ENCODE peak calls at places on chromosomes 3 and 15, in nine cellular contexts. B is IMR-90, P is fibroblast of pulmonary artery, F is aorta, S is A549, W is cardiac fibroblast, Q is sigmoid colon, R is spleen, K is upper lobe of right lung. Y is an unnamed sample.

GRCh38 chr15:40688932-40689799 is 5.8 kb upstream of the RAD51 start:
- DNase-seq in W (no peak), S (no peak), F (no peak), K (no peak), P (no peak), R (no peak), Q (no peak), B (no peak), Y (no peak)

GRCh38 chr15:53665930-53666329 is 93.5 kb downstream of the WDR72 start:
- DNase-seq in R (no peak), F (no peak), B (no peak), W (no peak), S (no peak), K (no peak), Q (no peak), P (no peak), Y (no peak)

GRCh38 chr3:197001972-197002700 is 27.5 kb downstream of the MELTF start:
- DNase-seq in W (peak), P (peak), R (peak), Q (no peak), K (peak), S (no peak), B (no peak), F (peak), Y (peak)

GRCh38 chr3:126934149-126934548 is 48.8 kb upstream of the PLXNA1 start:
- DNase-seq in K (no peak), Q (peak), F (peak), B (peak), P (peak), W (no peak), R (peak), S (no peak), Y (no peak)

GRCh38 chr15:94235681-94236080 is 4.3 kb downstream of the MCTP2 start:
- DNase-seq in P (no peak), K (no peak), R (no peak), Q (no peak), W (no peak), F (no peak), S (no peak), B (no peak), Y (no peak)

GRCh38 chr15:81856627-81857026 is 189.2 kb downstream of the MEX3B start:
- DNase-seq in Q (no peak), S (no peak), B (no peak), W (no peak), F (no peak), R (no peak), P (no peak), K (no peak), Y (no peak)

GRCh38 chr15:55221090-55222011 is 24.6 kb upstream of the RSL24D1 start:
- DNase-seq in F (no peak), W (peak), S (peak), B (peak), K (no peak), Q (no peak), P (peak), R (no peak), Y (peak)

GRCh38 chr3:98329392-98330124 is 24.1 kb upstream of the OR5K4 start:
- DNase-seq in R (no peak), B (peak), K (no peak), W (peak), P (peak), Q (no peak), S (peak), F (no peak), Y (peak)

GRCh38 chr15:72521682-72522081 is 47.6 kb downstream of the ARIH1 start:
- DNase-seq in K (no peak), S (no peak), Q (no peak), F (no peak), P (peak), B (peak), W (peak), R (no peak), Y (peak)

GRCh38 chr3:127263037-127263436 is 24.8 kb downstream of the PRR20G start:
- DNase-seq in P (no peak), W (no peak), B (no peak), K (no peak), R (no peak), S (no peak), Q (no peak), F (no peak), Y (no peak)

DNA sequence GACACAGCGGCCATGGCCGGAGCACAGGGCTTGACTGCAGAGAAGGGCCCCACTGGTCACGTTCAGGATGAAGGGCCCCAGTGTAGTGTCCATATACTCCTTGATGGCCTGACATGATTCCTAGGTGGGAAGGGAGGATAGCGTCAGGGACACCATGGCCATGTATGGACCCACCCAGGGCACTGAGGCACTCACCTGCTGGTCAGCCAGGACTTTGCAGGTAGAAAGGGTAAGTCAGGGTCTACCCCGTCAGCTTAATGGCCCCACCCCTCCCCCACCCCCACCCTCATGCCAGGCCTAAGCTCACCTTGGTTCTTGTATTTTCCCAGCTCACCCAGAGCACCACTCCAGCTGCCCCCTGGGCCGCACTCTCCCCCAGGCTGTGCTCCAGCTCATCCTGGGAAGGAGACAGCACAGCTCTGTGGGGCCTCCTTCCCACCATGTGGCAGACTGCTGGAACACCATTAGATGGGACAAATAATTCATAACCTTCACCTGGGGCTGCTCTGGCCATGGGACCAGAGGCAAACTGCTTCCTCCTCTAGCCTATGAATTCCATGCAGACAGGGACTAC is 1.6 kb upstream of the HYAL3 start:
- DNase-seq in B (no peak), W (no peak), F (no peak), S (no peak), K (no peak), P (no peak), Q (no peak), R (peak), Y (no peak)
- H3K4me3 ChIP-seq in B (no peak), W (no peak), F (no peak), S (no peak), K (peak), P (no peak), Q (no peak), R (no peak), Y (no peak)

GRCh38 chr3:137770066-137770805 is 6.1 kb downstream of the SOX14 start:
- DNase-seq in B (no peak), P (no peak), K (no peak), F (no peak), R (no peak), Q (no peak), W (no peak), S (no peak), Y (no peak)
- H3K4me3 ChIP-seq in B (no peak), P (no peak), K (no peak), F (no peak), R (no peak), Q (peak), W (no peak), S (no peak), Y (no peak)

GRCh38 chr3:34780294-34780693 is 859.0 kb upstream of the ARPP21 start:
- DNase-seq in Q (no peak), B (no peak), K (no peak), S (no peak), F (no peak), P (no peak), W (no peak), R (no peak), Y (no peak)
- H3K4me3 ChIP-seq in Q (no peak), B (no peak), K (no peak), S (no peak), F (no peak), P (no peak), W (no peak), R (no peak), Y (no peak)

DNA sequence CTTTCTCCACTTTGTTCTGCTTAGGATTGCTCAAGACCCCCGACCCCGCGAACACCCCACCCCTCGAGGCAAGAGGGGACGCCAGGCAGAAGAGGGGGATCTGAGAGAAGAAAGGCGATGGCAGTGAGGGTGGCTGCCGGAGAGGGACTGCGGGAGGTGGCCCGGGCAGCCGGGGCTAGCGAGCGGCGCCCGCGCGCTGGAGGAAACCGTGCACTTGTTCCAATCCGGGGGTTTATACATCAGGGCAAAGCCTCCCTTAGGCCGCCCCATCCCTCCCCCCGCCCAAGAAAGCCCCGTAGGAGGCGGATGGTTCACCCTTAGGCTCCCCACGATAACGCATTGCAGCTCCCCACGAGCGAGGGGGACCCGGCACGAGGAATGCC is 475 bp downstream of the ERC2 start:
- DNase-seq in W (no peak), P (no peak), Q (no peak), R (no peak), K (no peak), S (no peak), B (no peak), F (no peak), Y (no peak)
- H3K4me3 ChIP-seq in W (peak), P (peak), Q (peak), R (no peak), K (peak), S (peak), B (peak), F (peak), Y (peak)

GRCh38 chr3:31247850-31248618 is 284.7 kb upstream of the STT3B start:
- DNase-seq in S (no peak), P (no peak), F (no peak), B (no peak), Q (no peak), K (no peak), W (no peak), R (no peak), Y (no peak)

GRCh38 chr3:31246293-31247062 is 286.2 kb upstream of the STT3B start:
- DNase-seq in K (no peak), R (no peak), S (no peak), W (no peak), Q (no peak), P (no peak), B (no peak), F (no peak), Y (no peak)

GRCh38 chr3:31247063-31247447 is 285.7 kb upstream of the STT3B start:
- DNase-seq in K (no peak), P (no peak), B (no peak), R (no peak), F (no peak), Q (no peak), W (no peak), S (no peak), Y (no peak)

GRCh38 chr3:31242561-31242960 is 290.2 kb upstream of the STT3B start:
- DNase-seq in W (no peak), Q (no peak), R (no peak), K (no peak), F (no peak), S (no peak), P (no peak), B (no peak), Y (no peak)

DNA sequence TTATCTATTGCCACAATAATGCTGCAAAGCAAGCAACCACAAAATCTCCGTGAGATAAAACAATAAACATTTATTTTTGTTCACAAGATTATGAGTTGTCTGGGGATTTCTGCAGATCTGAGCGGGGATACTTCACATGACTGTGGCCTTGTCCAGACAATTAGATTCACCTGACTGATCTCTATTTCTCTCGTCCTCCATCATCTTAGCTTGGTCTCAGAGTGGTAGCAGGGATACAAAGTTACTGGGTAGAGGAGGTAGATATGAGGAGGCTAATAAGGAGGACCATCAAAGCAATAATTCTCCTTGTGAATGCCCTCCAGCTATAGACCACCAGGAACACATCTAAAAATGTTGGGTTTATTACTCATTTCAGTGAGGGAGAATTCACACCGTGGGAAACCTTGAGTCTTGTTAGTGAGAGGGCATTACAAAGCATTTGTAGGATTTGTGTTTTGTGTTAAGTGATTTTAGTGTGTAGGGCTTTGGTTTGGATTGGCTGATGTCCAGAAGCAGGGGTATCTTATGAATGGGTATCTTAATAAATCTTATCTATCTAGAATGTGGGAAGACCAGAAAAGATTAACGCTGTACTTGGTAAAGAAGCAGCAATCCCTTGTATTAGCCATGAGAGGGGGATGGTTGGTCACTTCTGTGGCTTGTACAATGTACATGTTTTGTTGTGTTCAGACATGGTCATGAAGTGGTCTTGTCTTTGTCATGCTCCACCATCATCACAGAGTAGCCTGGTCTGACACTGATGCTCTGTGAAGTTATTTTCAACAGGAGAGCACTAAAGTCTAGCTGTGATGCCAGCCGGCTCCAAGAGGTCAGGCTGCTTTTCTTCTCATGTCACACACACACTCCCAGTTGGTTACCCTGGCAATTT is 287.6 kb upstream of the STT3B start:
- DNase-seq in R (no peak), S (no peak), B (no peak), P (peak), Q (no peak), K (no peak), W (peak), F (no peak), Y (no peak)
- H3K4me3 ChIP-seq in R (no peak), S (no peak), B (no peak), P (no peak), Q (no peak), K (no peak), W (no peak), F (no peak), Y (no peak)

GRCh38 chr3:36923981-36924747 is 20.7 kb downstream of the TRANK1 start:
- DNase-seq in Q (no peak), P (no peak), W (no peak), K (no peak), R (no peak), B (no peak), S (no peak), F (no peak), Y (no peak)
- H3K4me3 ChIP-seq in Q (no peak), P (no peak), W (no peak), K (no peak), R (no peak), B (no peak), S (no peak), F (no peak), Y (no peak)

DNA sequence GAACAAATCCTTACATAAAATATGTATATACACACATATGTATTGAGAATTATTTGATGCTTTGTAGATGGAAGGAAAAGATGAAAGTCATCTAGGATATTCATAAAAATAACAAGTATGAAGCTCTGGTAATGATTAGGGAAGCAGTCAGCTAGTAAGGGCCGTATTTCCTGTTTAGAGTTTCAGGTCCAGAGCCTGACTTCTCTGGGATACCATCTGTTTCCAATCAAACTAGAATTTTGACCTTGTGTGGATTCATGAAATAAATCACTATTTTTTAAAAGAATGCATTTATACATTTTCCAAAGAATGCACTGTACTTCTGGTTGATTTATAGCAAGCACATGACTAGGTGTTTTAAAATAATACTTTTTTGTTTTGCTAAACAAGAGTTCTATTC is 156.1 kb upstream of the CGNL1 start:
- DNase-seq in F (no peak), B (peak), K (no peak), W (peak), R (no peak), P (peak), S (no peak), Q (no peak), Y (no peak)
- H3K4me3 ChIP-seq in F (no peak), B (peak), K (peak), W (peak), R (no peak), P (peak), S (no peak), Q (no peak), Y (no peak)

Y was measured in adrenal gland.